ENCODE peak calls at places on chromosomes 1 and 21, in six cellular contexts. T is cardiac fibroblast, V is vagina, L is fibroblast of mammary gland, D is AG10803, I is left lung. R is an unnamed sample.
A peak's percentile ranks its signal among the peaks of the same experiment; 100 is the strongest.

GRCh38 chr21:35179990-35180557 is 131.0 kb upstream of the RUNX1 start:
- DNase-seq in T (peak; percentile 81), V (no peak), L (peak; percentile 85), D (peak; percentile 71), I (no peak), R (peak; percentile 65)

GRCh38 chr21:41766883-41767605 is at the start of gene RIPK4:
- DNase-seq in T (peak; percentile 26), V (no peak), L (no peak), D (peak; percentile 40), I (peak; percentile 73), R (peak; percentile 35)

GRCh38 chr1:15046487-15047165 is 106.9 kb upstream of the TMEM51 start:
- DNase-seq in T (peak; percentile 70), V (no peak), L (peak; percentile 80), D (peak; percentile 87), I (peak; percentile 63), R (peak; percentile 82)

GRCh38 chr1:108068141-108068540 is 103.2 kb upstream of the VAV3 start:
- DNase-seq in T (no peak), V (no peak), L (no peak), D (no peak), I (no peak), R (peak; percentile 18)

GRCh38 chr1:200960236-200960947 is 63.1 kb downstream of the KIF21B start:
- DNase-seq in T (no peak), V (peak; percentile 87), L (no peak), D (no peak), I (no peak), R (no peak)

GRCh38 chr1:49016030-49016991 is 239.6 kb upstream of the BEND5 start:
- DNase-seq in T (no peak), V (no peak), L (no peak), D (peak; percentile 31), I (no peak), R (no peak)

GRCh38 chr1:151513626-151514101 is 2.5 kb downstream of the CGN start:
- DNase-seq in T (no peak), V (no peak), L (peak; percentile 19), D (no peak), I (peak; percentile 81), R (no peak)

GRCh38 chr21:42533306-42533962 is 19.8 kb downstream of the SLC37A1 start:
- DNase-seq in T (no peak), V (no peak), L (no peak), D (no peak), I (peak; percentile 27), R (no peak)

GRCh38 chr1:207327994-207328393 is 6.5 kb downstream of the CD55 start:
- DNase-seq in T (peak; percentile 77), V (no peak), L (peak; percentile 87), D (peak; percentile 90), I (no peak), R (peak; percentile 92)

GRCh38 chr1:93847811-93848288 is 31.2 kb downstream of the DNTTIP2 start:
- DNase-seq in T (peak; percentile 81), V (no peak), L (peak; percentile 77), D (peak; percentile 74), I (peak; percentile 80), R (peak; percentile 71)

GRCh38 chr1:93846929-93847810 is 31.8 kb downstream of the DNTTIP2 start:
- DNase-seq in T (peak; percentile 93), V (no peak), L (peak; percentile 84), D (peak; percentile 82), I (peak; percentile 91), R (peak; percentile 90)

GRCh38 chr1:93844262-93845045 is 34.6 kb downstream of the DNTTIP2 start:
- DNase-seq in T (peak; percentile 89), V (no peak), L (peak; percentile 86), D (peak; percentile 85), I (peak; percentile 34), R (peak; percentile 90)

GRCh38 chr1:93845554-93846150 is 33.4 kb downstream of the DNTTIP2 start:
- DNase-seq in T (peak; percentile 94), V (no peak), L (peak; percentile 88), D (peak; percentile 89), I (no peak), R (peak; percentile 93)

GRCh38 chr1:93846151-93846928 is 32.7 kb downstream of the DNTTIP2 start:
- DNase-seq in T (peak; percentile 81), V (no peak), L (peak; percentile 70), D (peak; percentile 71), I (peak; percentile 92), R (peak; percentile 82)
- TF ChIP-seq CTCF in T (peak; percentile 39), V (peak; percentile 26), L (no peak), D (peak; percentile 32), I (peak; percentile 48), R (peak; percentile 30)

GRCh38 chr1:198794498-198794897 is 155.7 kb downstream of the PTPRC start:
- DNase-seq in T (peak; percentile 84), V (no peak), L (peak; percentile 78), D (peak; percentile 26), I (no peak), R (peak; percentile 75)

GRCh38 chr1:198788561-198789064 is 149.8 kb downstream of the PTPRC start:
- DNase-seq in T (peak; percentile 20), V (no peak), L (peak; percentile 18), D (no peak), I (no peak), R (peak; percentile 68)
- TF ChIP-seq CTCF in T (peak; percentile 33), V (no peak), L (peak; percentile 21), D (no peak), I (peak; percentile 18), R (peak; percentile 37)

GRCh38 chr1:1398677-1399186 is 403 bp downstream of the CCNL2 start:
- DNase-seq in T (no peak), V (no peak), L (no peak), D (no peak), I (no peak), R (no peak)

GRCh38 chr1:1397839-1398523 is 1.2 kb downstream of the CCNL2 start:
- DNase-seq in T (peak; percentile 86), V (no peak), L (peak; percentile 83), D (peak; percentile 23), I (no peak), R (peak; percentile 63)

GRCh38 chr1:1399870-1400575 is 888 bp upstream of the CCNL2 start:
- DNase-seq in T (peak; percentile 32), V (no peak), L (peak; percentile 28), D (peak; percentile 20), I (no peak), R (peak; percentile 29)

GRCh38 chr1:1400576-1401456 is 1.7 kb upstream of the CCNL2 start:
- DNase-seq in T (no peak), V (no peak), L (no peak), D (peak; percentile 13), I (no peak), R (no peak)

DNA sequence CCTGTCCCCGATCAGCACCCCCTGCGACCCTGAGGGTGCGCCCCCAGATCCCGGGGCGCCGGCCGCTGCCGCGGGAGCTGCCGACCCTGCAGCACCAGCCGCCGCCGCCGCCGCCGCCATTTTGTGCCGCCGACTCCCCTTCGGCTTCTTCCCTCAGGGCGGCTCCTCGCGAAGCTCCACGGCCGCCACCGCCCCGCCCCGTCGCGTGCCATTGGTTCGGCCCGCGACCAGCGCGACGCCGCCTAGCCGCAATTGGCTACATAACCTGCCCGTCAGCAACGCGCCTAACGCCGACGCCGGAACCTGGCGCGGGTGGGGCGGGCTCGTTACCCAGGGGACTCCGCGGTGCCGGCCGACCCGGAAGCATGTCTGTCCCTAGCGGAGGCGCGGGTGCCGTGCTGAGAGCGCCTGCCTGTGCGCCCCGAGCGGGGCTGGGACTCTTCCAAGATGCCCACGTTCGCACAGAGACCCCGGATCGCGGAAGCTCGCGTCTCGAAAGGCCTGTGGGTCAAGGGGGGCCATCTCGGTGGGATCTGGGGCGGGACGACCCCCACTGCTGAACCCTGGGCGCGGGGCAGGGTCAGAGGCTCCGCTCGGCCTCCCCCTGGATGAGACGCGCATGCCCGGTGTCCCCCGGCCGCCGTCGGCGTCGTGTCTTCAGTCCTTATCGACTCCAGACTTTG is at the start of gene CCNL2:
- DNase-seq in T (peak; percentile 99), V (no peak), L (peak; percentile 97), D (peak; percentile 99), I (peak; percentile 99), R (peak; percentile 99)
- TF ChIP-seq CTCF in T (peak; percentile 64), V (peak; percentile 52), L (peak; percentile 35), D (peak; percentile 52), I (peak; percentile 78), R (peak; percentile 46)

DNA sequence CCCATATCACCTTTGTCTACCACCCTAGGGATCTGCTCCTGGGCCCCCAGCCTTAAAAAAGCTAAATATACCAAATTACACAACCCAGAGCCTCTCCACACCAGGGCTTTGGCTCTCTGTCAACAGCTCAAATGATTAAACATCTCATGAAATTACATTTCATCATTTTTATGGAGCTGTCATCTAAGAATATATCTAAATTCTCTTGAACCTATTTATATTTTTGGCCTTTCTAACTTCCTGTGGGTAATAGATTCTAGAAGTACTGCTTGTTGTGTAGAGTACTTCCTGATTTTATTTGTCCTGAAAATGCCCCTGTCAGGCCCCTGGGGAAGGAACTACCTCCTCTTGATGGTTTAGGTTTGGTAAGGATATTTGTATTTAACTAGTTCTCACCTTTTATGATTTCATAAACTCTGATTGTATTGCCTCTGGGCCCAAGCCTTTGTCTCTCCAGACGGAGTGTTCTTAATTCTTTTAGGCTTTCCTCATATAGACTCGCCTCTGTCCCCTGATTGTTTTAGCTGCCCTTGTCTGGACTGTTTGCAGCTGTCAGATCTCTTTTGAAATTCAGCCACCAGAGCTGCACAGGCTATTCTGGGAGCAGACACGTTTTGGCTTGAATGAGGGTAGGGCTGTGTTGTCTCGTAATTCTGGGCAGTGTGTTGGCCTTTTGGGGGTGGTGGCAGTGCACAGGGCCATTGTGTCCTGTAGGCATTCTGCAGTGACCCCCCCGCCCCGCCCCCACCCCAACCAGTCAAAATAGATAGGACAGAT is 16.6 kb downstream of the MYOG start:
- DNase-seq in T (no peak), V (no peak), L (no peak), D (peak; percentile 29), I (no peak), R (peak; percentile 28)
- TF ChIP-seq CTCF in T (no peak), V (no peak), L (no peak), D (no peak), I (no peak), R (no peak)

R was measured in fibroblast of pulmonary artery.